ENCODE peak calls at places on chromosomes 1 and 21, in six cellular contexts. D is foreskin fibroblast, I is cardiac muscle cell, N is AG09309, R is GM12864, U is left ventricle myocardium inferior. Q is an unnamed sample.

GRCh38 chr1:14748977-14749376 is 150.5 kb downstream of the KAZN start:
- DNase-seq in U (no peak), N (no peak), I (no peak), R (no peak), D (no peak), Q (no peak)

GRCh38 chr1:197737916-197738315 is 37.4 kb downstream of the DENND1B start:
- DNase-seq in U (no peak), N (no peak), D (no peak), R (no peak), I (no peak), Q (no peak)

GRCh38 chr1:146036241-146036989 is 14.9 kb upstream of the HJV start:
- DNase-seq in I (no peak), R (no peak), D (no peak), U (no peak), N (no peak), Q (no peak)

GRCh38 chr1:183238071-183238470 is 52.0 kb downstream of the LAMC2 start:
- DNase-seq in I (no peak), R (no peak), D (peak), N (no peak), U (no peak), Q (no peak)

GRCh38 chr1:35047188-35047858 is 15.6 kb upstream of the ZMYM6 start:
- DNase-seq in U (no peak), I (no peak), R (no peak), N (peak), D (peak), Q (no peak)

GRCh38 chr21:41369915-41370839 is 8.3 kb downstream of the MX2 start:
- DNase-seq in N (no peak), I (no peak), D (no peak), U (peak), R (no peak), Q (no peak)

GRCh38 chr1:8583031-8583430 is 234.4 kb downstream of the RERE start:
- DNase-seq in N (no peak), R (no peak), U (no peak), I (no peak), D (no peak), Q (no peak)

GRCh38 chr1:148353461-148354283 is 129.4 kb downstream of the PPIAL4G start:
- DNase-seq in I (no peak), U (no peak), R (peak), N (no peak), D (peak), Q (no peak)

GRCh38 chr1:81511281-81511680 is 289.5 kb upstream of the ADGRL2 start:
- DNase-seq in D (no peak), R (no peak), I (no peak), N (no peak), U (no peak), Q (no peak)

GRCh38 chr1:213689260-213689659 is 298.5 kb upstream of the PROX1 start:
- DNase-seq in N (no peak), I (no peak), D (no peak), U (no peak), R (no peak), Q (no peak)

GRCh38 chr1:34050711-34051485 is 114.1 kb downstream of the CSMD2 start:
- DNase-seq in D (no peak), R (no peak), I (no peak), N (no peak), U (no peak), Q (no peak)

GRCh38 chr1:203546274-203546673 is 52.3 kb downstream of the OPTC start:
- DNase-seq in N (no peak), R (no peak), U (no peak), D (no peak), I (no peak), Q (no peak)

GRCh38 chr1:234430691-234431090 is 48.3 kb downstream of the TARBP1 start:
- DNase-seq in D (no peak), I (no peak), N (no peak), U (no peak), R (no peak), Q (no peak)

GRCh38 chr1:159959451-159959850 is 5.4 kb upstream of the SLAMF9 start:
- DNase-seq in I (no peak), D (no peak), N (no peak), R (no peak), U (no peak), Q (no peak)

GRCh38 chr1:99619583-99619982 is 26.3 kb upstream of the PALMD start:
- DNase-seq in R (no peak), I (no peak), U (no peak), D (peak), N (no peak), Q (no peak)

GRCh38 chr1:180211860-180212229 is 18.2 kb upstream of the LHX4 start:
- DNase-seq in U (no peak), R (no peak), N (no peak), I (no peak), D (peak), Q (no peak)

GRCh38 chr1:50570064-50570463 is 146.8 kb upstream of the DMRTA2 start:
- DNase-seq in U (no peak), R (no peak), N (no peak), D (no peak), I (no peak), Q (no peak)

GRCh38 chr1:228081578-228082259 is 789 bp upstream of the ARF1 start:
- DNase-seq in I (peak), D (no peak), U (peak), R (no peak), N (no peak), Q (no peak)

GRCh38 chr1:912740-913301 is 10.9 kb upstream of the SAMD11 start:
- DNase-seq in D (peak), R (no peak), U (peak), I (no peak), N (no peak), Q (no peak)

GRCh38 chr1:157193702-157194391 is 55.7 kb upstream of the ETV3 start:
- DNase-seq in R (no peak), N (peak), U (peak), D (peak), I (peak), Q (peak)

GRCh38 chr21:38254970-38255369 is 1.8 kb upstream of the KCNJ15 start:
- DNase-seq in R (no peak), N (no peak), U (no peak), I (no peak), D (no peak), Q (no peak)

GRCh38 chr1:90704817-90705216 is 12.3 kb downstream of the BARHL2 start:
- DNase-seq in D (no peak), U (no peak), R (no peak), I (no peak), N (no peak), Q (no peak)

GRCh38 chr1:48677306-48678287 is 99.1 kb downstream of the BEND5 start:
- DNase-seq in U (peak), D (peak), I (peak), N (peak), R (peak), Q (peak)

GRCh38 chr1:245997471-245998258 is 509.4 kb downstream of the SMYD3 start:
- DNase-seq in D (peak), N (no peak), I (peak), U (peak), R (no peak), Q (no peak)
- TF ChIP-seq CTCF in D (no peak), N (no peak), I (no peak), U (no peak), R (no peak), Q (no peak)

GRCh38 chr1:119674835-119675289 is 26.8 kb upstream of the ZNF697 start:
- DNase-seq in U (no peak), N (peak), I (peak), D (peak), R (no peak), Q (no peak)
- TF ChIP-seq CTCF in U (no peak), N (peak), I (peak), D (no peak), R (peak), Q (no peak)

DNA sequence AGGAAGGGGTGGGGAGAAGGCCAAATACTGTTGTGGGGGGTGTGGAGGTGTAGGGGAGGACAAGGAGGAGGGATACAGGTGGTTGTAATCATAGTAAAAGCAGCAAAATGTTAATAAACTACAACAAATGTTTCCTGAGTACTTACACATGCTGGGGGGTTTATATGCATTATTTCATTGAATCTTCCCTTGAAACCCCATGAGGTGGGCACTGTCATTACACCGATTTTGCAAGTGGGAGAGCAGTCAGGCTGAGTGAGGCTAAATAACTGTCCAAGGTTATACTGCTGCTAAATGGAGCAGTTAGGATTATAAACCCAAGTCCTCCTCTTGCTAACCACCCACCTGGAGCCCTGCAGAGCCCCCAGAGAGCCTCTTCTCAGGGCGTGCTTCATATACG is 14.4 kb upstream of the GRHL3 start:
- DNase-seq in N (no peak), D (no peak), R (no peak), U (no peak), I (no peak), Q (no peak)
- TF ChIP-seq CTCF in N (no peak), D (no peak), R (peak), U (no peak), I (no peak), Q (no peak)

GRCh38 chr1:89085781-89086180 is 20.8 kb upstream of the GBP1 start:
- DNase-seq in N (no peak), R (no peak), U (no peak), I (peak), D (peak), Q (no peak)
- TF ChIP-seq CTCF in N (peak), R (peak), U (peak), I (peak), D (peak), Q (no peak)

DNA sequence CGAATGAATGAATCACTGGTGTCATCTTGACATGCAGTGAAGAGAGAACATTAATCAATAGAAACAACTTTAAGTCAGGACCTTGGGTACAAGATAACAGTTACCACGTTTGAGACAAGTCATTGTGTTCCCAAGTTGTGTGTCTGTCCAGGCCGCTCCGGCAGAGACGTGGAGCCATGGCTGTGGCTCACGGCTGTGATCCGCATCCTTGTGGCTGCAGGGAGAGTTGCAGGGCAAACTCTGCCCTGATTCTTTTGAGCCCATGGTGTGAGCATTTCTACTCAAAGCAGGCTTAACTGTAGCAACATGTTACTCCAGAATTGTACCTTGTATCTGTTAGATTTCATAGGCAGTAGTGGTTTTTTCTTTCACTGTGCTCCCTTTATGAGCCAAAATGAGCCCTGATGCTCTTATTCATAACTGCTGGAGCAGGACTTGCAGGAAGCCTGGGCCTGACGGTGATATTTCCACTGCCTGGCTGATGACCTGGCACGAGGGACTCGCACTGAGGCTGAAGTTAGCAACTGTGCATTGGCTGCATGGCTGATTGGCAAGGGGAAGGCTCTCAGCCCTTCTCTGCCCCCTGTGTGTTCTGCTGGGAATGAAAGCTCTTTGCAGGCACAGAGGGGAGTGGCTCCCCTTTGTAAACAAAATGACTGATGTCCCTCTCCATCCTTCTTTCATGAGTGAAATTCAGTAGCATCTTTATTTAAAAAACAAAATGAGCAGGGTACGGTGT is 465.3 kb downstream of the AJAP1 start:
- DNase-seq in U (no peak), R (no peak), D (no peak), I (no peak), N (no peak), Q (peak)
- TF ChIP-seq CTCF in U (no peak), R (peak), D (no peak), I (no peak), N (no peak), Q (peak)

GRCh38 chr21:16002872-16003466 is 273.2 kb downstream of the USP25 start:
- DNase-seq in D (peak), R (no peak), U (no peak), I (no peak), N (peak), Q (no peak)
- TF ChIP-seq CTCF in D (peak), R (no peak), U (peak), I (peak), N (peak), Q (peak)

GRCh38 chr1:216793303-216793702 is 70.1 kb upstream of the ESRRG start:
- DNase-seq in D (no peak), N (no peak), R (no peak), I (no peak), U (no peak), Q (no peak)
- TF ChIP-seq CTCF in D (no peak), N (no peak), R (no peak), I (no peak), U (no peak), Q (no peak)

GRCh38 chr1:30907390-30907640 is 1.2 kb downstream of the SDC3 start:
- DNase-seq in I (no peak), D (no peak), N (no peak), R (no peak), U (no peak), Q (no peak)

GRCh38 chr1:30905403-30905802 is 3.2 kb downstream of the SDC3 start:
- DNase-seq in N (no peak), I (no peak), R (no peak), U (no peak), D (no peak), Q (no peak)

GRCh38 chr1:30907641-30908445 is 715 bp downstream of the SDC3 start:
- DNase-seq in R (no peak), N (no peak), I (no peak), D (no peak), U (peak), Q (no peak)

GRCh38 chr1:30905898-30906620 is 2.5 kb downstream of the SDC3 start:
- DNase-seq in U (peak), R (no peak), D (no peak), N (no peak), I (no peak), Q (no peak)

DNA sequence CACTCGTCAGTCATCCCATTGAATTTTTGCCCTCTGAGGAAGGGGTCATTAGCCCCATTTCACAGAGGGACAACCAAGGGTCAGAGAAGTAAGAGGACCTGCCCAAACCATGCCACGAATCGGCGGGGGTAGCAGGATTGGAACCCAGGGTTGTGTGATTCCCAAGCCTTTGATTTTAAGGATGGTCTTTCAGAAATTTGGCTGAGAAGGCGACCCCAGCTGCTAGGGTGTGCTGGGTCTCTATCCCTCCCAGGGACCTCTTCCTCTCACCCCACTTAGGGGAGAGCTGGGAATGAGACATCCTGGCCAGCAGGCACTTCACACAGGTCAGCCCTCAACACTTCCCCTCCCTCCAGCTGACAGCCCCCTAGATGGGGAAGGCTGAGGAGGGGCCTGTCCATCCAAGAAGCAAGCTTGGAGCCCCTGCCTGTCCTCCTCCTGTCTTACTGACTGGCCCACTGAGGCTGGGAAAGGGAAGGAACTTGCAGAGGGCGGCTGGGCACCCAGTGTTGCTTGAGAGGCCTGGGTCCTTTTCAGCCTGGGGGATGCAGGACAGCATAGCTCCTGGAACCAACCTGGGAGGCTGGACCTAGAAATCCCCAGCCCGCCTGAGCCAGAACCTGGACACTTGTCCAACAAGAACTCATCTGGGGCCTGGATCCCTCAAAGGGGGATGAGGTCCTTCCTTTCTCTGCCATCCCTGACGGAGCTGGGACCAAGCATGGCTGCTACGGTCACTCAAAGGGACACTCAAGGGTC is 1.7 kb downstream of the SDC3 start:
- DNase-seq in U (peak), I (no peak), D (no peak), R (no peak), N (no peak), Q (no peak)
- TF ChIP-seq CTCF in U (no peak), I (no peak), D (no peak), R (no peak), N (no peak), Q (no peak)

Q was measured in neural crest cell.